ENCODE peak calls at places on chromosomes 5 and 9, in eight cellular contexts. N is cardiac fibroblast; V is fibroblast of mammary gland; E is AG04450; U is GM23248; I is mammary epithelial cell; O is naive B cell; P is stimulated activated CD4-positive, alpha-beta T cell treated with anti-CD3 and anti-CD28 coated beads, Interleukin-4, amount 100 ng/mL, for 1 hour. M is an unnamed sample.

GRCh38 chr9:4985376-4986266 is 549 bp downstream of the JAK2 start:
- DNase-seq in E (no peak), N (peak), I (peak), P (peak), V (peak), U (peak), O (peak), M (peak)

GRCh38 chr5:93162201-93162654 is 418.8 kb downstream of the NR2F1-AS1 start:
- DNase-seq in P (no peak), V (peak), N (peak), I (peak), O (no peak), E (no peak), U (peak), M (peak)

GRCh38 chr9:33162721-33163311 is 4.3 kb downstream of the B4GALT1 start:
- DNase-seq in O (no peak), U (peak), I (peak), E (no peak), P (no peak), V (peak), N (peak), M (peak)

GRCh38 chr5:76801159-76801802 is 17.5 kb upstream of the F2RL1 start:
- DNase-seq in U (peak), N (peak), V (peak), P (no peak), I (peak), O (no peak), E (no peak), M (peak)

GRCh38 chr9:17509151-17509550 is 69.7 kb upstream of the SH3GL2 start:
- DNase-seq in V (no peak), N (no peak), O (no peak), E (no peak), P (no peak), U (no peak), I (no peak), M (no peak)

GRCh38 chr9:7210854-7211637 is 453.3 kb downstream of the KDM4C start:
- DNase-seq in O (no peak), E (no peak), U (no peak), V (no peak), P (no peak), N (no peak), I (no peak), M (no peak)

GRCh38 chr9:83935276-83935890 is 14.2 kb upstream of the KIF27 start:
- DNase-seq in V (peak), E (no peak), O (no peak), I (peak), N (peak), U (peak), P (no peak), M (peak)

GRCh38 chr5:194102-194501 is 2.8 kb downstream of the LRRC14B start:
- DNase-seq in U (no peak), O (no peak), I (no peak), P (no peak), V (no peak), E (no peak), N (no peak), M (no peak)

GRCh38 chr5:128436825-128437224 is 101.2 kb downstream of the FBN2 start:
- DNase-seq in N (peak), O (no peak), I (peak), V (peak), E (peak), U (peak), P (no peak), M (peak)

GRCh38 chr5:157548513-157549282 is 26.9 kb downstream of the ADAM19 start:
- DNase-seq in U (peak), N (peak), E (peak), V (peak), P (no peak), O (no peak), I (peak), M (peak)

M was measured in bronchial epithelial cell.